ENCODE peak calls at places on chromosomes 4 and X, in four cellular contexts. U, I, J and T are unnamed samples.

GRCh38 chrX:74251006-74251930 is 52.7 kb upstream of the ZCCHC13 start:
- DNase-seq in U (no peak), I (no peak), J (peak), T (peak)

GRCh38 chrX:88613338-88613737 is 133.7 kb upstream of the CPXCR1 start:
- DNase-seq in U (no peak), I (no peak), J (peak), T (peak)

GRCh38 chr4:81632581-81633247 is 161.0 kb upstream of the RASGEF1B start:
- DNase-seq in U (no peak), I (no peak), J (no peak), T (no peak)

GRCh38 chr4:183362916-183363542 is 40.8 kb upstream of the CLDN24 start:
- DNase-seq in U (no peak), I (no peak), J (peak), T (peak)

GRCh38 chr4:24024157-24024556 is 134.3 kb upstream of the PPARGC1A start:
- DNase-seq in U (no peak), I (no peak), J (no peak), T (no peak)

GRCh38 chrX:52341493-52341892 is 27.3 kb upstream of the XAGE2 start:
- DNase-seq in U (no peak), I (no peak), J (no peak), T (no peak)

GRCh38 chr4:11599044-11599443 is 170.3 kb upstream of the HS3ST1 start:
- DNase-seq in U (no peak), I (no peak), J (no peak), T (no peak)

GRCh38 chrX:81202989-81203388 is 1.1 kb downstream of the SH3BGRL start:
- DNase-seq in U (no peak), I (no peak), J (no peak), T (no peak)

GRCh38 chrX:70398899-70399298 is 24.2 kb upstream of the GDPD2 start:
- DNase-seq in U (no peak), I (no peak), J (peak), T (peak)

GRCh38 chr4:77355731-77356130 is 198.7 kb downstream of the CCNG2 start:
- DNase-seq in U (no peak), I (no peak), J (no peak), T (no peak)

GRCh38 chr4:73446336-73446938 is 10.4 kb downstream of the AFP start:
- DNase-seq in U (no peak), I (peak), J (peak), T (peak)

GRCh38 chrX:24506082-24506481 is 41.0 kb downstream of the PDK3 start:
- DNase-seq in U (peak), I (no peak), J (no peak), T (no peak)

GRCh38 chr4:8238515-8239053 is 31.0 kb upstream of the HTRA3 start:
- DNase-seq in U (no peak), I (peak), J (peak), T (no peak)

DNA sequence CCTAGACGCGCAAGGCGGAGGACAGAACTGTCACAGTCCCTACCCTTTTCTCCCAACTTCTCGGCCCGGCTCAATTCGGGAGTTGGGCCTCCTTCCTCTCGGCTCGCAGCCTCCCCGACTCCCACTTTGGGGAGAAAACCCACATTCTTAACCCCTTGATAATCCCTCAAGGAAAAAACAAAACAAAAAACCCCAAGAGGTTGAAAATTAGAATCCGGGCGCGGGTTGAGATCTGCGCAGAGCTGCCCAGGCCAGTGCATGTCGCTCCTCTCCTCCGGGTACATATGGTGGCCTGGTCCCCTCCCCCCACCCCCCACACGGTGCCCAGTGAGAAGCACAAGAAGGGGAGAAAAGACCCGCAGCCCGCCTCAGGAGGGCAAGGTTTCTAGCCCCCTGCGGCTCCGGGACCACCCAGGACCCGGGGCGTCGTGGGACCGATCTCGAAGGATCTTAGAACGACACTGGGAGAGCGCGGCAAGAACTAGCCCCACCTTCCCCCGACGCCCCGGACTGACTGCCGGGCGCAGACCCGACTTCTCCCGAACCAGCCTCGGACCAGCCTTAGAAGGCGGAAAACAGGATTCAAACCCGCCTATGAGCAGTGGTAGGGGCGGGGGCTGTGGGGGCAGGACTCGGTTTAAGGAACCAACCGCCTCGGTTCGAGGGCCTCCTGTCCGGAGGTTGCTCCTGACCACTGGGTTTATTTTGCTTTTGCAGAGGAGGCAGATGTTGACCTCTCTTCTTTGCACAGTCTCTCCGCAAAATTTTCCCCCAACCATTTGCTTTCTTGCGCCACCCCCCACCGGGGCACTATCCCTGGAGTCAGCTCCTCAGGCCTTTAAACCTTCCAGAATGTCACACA is 2.5 kb upstream of the PDGFRA start:
- DNase-seq in U (no peak), I (no peak), J (no peak), T (no peak)
- TF ChIP-seq POLR2A in U (no peak), I (no peak), J (no peak), T (no peak)

GRCh38 chr4:154490589-154491340 is 834 bp downstream of the DCHS2 start:
- DNase-seq in U (no peak), I (no peak), J (no peak), T (no peak)

GRCh38 chr4:154490261-154490588 is 1.4 kb downstream of the DCHS2 start:
- DNase-seq in U (no peak), I (no peak), J (no peak), T (no peak)

GRCh38 chr4:154491341-154491679 is 289 bp downstream of the DCHS2 start:
- DNase-seq in U (no peak), I (no peak), J (no peak), T (no peak)

GRCh38 chr4:154491731-154492249 is at the start of gene DCHS2:
- DNase-seq in U (no peak), I (peak), J (peak), T (no peak)

DNA sequence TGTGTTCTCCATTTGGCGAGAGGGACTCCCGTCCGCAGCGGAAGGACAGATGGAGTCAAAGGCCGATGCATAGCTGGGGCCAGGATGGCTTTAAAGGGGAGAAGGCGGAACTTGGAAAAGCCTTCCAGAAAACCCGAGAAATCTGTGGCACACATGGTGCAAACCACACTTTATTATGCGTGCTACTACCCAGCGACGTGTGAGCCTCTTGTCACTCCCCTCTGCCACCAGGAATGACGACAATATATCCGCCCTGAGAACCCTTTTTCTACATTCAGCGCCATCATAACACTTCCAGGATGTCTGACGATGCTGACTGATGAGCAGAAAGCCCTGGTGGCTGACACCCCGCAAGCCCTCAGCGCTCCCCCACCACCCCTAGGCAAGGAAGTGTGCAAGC is 689 bp upstream of the DCHS2 start:
- DNase-seq in U (no peak), I (no peak), J (no peak), T (no peak)
- TF ChIP-seq MYC in U (no peak), I (no peak), J (no peak), T (no peak)

GRCh38 chrX:103464774-103465117 is 54.5 kb downstream of the RAB40A start:
- DNase-seq in U (peak), I (peak), J (peak), T (peak)
- H2AFZ ChIP-seq in U (peak), I (peak), J (no peak), T (peak)

GRCh38 chr4:78775278-78776030 is 696 bp upstream of the BMP2K start:
- DNase-seq in U (no peak), I (no peak), J (peak), T (peak)

GRCh38 chr4:78774395-78774794 is 1.8 kb upstream of the BMP2K start:
- DNase-seq in U (no peak), I (no peak), J (no peak), T (no peak)

GRCh38 chr4:78776729-78777555 is 792 bp downstream of the BMP2K start:
- DNase-seq in U (no peak), I (peak), J (peak), T (peak)

GRCh38 chr4:78777556-78777900 is 1.4 kb downstream of the BMP2K start:
- DNase-seq in U (no peak), I (no peak), J (no peak), T (no peak)

DNA sequence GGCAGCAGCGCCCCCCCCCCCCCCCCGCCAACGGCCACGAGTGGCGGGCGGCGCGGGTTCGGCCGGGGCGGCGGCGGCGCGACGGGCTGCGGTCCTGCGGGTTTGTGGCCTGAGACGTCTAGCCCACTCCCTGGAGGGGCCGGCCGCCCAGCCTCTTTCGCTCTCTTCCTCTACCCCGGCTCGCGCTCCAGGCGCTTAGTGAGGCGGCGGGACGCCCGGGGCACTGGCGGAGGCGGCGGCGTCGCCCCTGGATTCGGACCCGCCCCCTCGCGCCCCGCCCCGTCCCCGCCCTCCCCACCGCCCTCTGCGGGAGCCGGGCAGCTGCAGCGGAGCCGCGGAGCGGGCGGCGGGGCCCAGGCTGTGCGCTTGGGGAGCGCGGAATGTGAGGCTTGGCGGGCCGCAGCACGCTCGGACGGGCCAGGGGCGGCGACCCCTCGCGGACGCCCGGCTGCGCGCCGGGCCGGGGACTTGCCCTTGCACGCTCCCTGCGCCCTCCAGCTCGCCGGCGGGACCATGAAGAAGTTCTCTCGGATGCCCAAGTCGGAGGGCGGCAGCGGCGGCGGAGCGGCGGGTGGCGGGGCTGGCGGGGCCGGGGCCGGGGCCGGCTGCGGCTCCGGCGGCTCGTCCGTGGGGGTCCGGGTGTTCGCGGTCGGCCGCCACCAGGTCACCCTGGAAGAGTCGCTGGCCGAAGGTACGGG is at the start of gene BMP2K:
- DNase-seq in U (no peak), I (peak), J (peak), T (peak)
- TF ChIP-seq POLR2A in U (peak), I (no peak), J (peak), T (peak)

DNA sequence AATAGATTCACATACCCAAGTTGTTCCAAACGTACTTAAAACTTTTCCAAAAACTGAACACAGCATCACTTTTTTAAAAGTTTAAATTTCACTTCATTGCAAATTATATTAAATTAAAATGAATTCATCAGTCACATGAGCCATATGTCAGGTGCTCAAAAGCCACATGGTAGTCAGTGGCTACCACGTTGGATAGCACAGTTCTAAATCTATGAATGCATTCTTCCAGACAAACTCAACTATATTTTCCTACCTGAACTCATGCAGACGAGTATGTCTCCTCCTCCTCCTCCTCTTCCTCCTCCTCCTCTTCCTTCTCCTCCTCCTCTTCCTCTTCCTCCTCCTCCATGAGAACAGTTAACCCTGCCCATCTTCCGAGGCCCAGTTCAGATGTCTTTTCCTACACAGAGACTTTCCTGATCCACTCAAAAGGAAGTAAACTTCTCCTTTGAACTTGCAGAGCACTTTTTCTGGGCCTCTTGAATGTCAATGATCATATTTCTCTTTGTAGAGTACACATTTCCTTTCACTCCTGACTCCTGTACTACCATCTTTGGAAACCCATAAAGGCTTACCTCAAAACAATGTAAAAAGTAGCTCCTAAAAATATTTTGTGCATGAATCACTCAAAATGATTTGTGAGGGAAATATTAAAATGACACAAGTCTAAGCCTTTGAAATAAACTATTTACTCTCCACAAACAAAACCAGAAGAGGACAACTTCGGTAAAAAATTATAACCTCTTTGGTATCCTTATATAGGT is 172.6 kb downstream of the AMELX start:
- DNase-seq in U (no peak), I (no peak), J (no peak), T (no peak)
- TF ChIP-seq MYC in U (no peak), I (no peak), J (no peak), T (no peak)

DNA sequence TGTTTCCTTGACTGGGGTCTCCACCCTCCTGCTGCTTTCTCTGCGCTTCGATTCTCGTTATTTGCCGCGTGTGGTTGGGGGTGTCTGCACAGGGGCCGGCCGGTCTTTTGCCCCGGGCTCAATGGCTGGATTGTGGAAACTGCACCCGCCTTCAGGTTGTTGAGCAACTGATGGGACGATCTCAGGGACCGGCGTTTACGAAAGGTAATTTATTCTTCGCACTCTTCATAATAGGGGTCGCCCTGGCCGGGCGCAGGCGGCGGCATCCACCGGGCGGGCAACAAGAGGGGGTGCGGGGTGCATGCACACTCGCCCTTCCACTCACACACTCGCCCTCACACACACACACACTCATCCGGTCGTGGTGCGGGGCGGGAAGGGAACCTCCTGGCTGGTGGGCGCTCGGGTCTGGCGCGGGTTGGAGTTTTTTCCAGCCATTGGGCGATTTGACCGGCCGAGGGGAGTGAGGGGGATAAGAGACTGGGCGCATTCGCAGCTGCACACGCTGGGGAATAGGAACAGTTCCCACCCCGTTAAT is 1.5 kb downstream of the ADGRL3 start:
- DNase-seq in U (no peak), I (no peak), J (no peak), T (no peak)
- H2AFZ ChIP-seq in U (no peak), I (no peak), J (no peak), T (no peak)